ENCODE peak calls at places on chromosome 12, in four cellular contexts. D, L, T and H are unnamed samples.

GRCh38 chr12:49502590-49502989 is 36.2 kb upstream of the KCNH3 start:
- DNase-seq in D (no peak), L (no peak), T (no peak), H (no peak)

GRCh38 chr12:24172031-24172772 is 222.7 kb upstream of the SOX5 start:
- DNase-seq in D (no peak), L (no peak), T (no peak), H (no peak)

GRCh38 chr12:82746668-82747067 is 60.0 kb downstream of the TMTC2 start:
- DNase-seq in D (no peak), L (no peak), T (no peak), H (no peak)

GRCh38 chr12:56749853-56750252 is 2.3 kb downstream of the PRIM1 start:
- DNase-seq in D (no peak), L (no peak), T (no peak), H (no peak)

GRCh38 chr12:1398673-1399072 is 195.7 kb downstream of the FBXL14 start:
- DNase-seq in D (no peak), L (no peak), T (no peak), H (no peak)

GRCh38 chr12:2325501-2325900 is 272.7 kb downstream of the CACNA1C start:
- DNase-seq in D (no peak), L (no peak), T (no peak), H (no peak)

GRCh38 chr12:54378791-54379400 is 5.6 kb downstream of the ZNF385A start:
- DNase-seq in D (no peak), L (no peak), T (no peak), H (no peak)

GRCh38 chr12:71438670-71439361 is 782 bp upstream of the LGR5 start:
- DNase-seq in D (no peak), L (no peak), T (no peak), H (no peak)

GRCh38 chr12:56236091-56236490 is 6.2 kb downstream of the SLC39A5 start:
- DNase-seq in D (no peak), L (no peak), T (no peak), H (no peak)

GRCh38 chr12:125271850-125272249 is 206.6 kb downstream of the AACS start:
- DNase-seq in D (no peak), L (no peak), T (no peak), H (no peak)

GRCh38 chr12:124449623-124450375 is 117.6 kb downstream of the NCOR2 start:
- DNase-seq in D (no peak), L (no peak), T (no peak), H (no peak)

GRCh38 chr12:91952916-91953315 is 192.7 kb downstream of the BTG1 start:
- DNase-seq in D (no peak), L (no peak), T (no peak), H (no peak)

GRCh38 chr12:91973813-91974212 is 171.8 kb downstream of the BTG1 start:
- DNase-seq in D (no peak), L (no peak), T (no peak), H (no peak)

GRCh38 chr12:30753233-30753632 is 1.5 kb downstream of the CAPRIN2 start:
- DNase-seq in D (no peak), L (peak), T (no peak), H (peak)

GRCh38 chr12:10672231-10672868 is 1.5 kb downstream of the STYK1 start:
- DNase-seq in D (no peak), L (no peak), T (no peak), H (peak)

GRCh38 chr12:10214131-10214876 is 1.6 kb downstream of the GABARAPL1 start:
- DNase-seq in D (no peak), L (no peak), T (no peak), H (no peak)

GRCh38 chr12:1662761-1663439 is 28.0 kb upstream of the ADIPOR2 start:
- DNase-seq in D (peak), L (no peak), T (peak), H (no peak)

GRCh38 chr12:27780612-27781408 is 774 bp upstream of the MANSC4 start:
- DNase-seq in D (peak), L (peak), T (no peak), H (no peak)

GRCh38 chr12:40375076-40375475 is 150.3 kb downstream of the LRRK2 start:
- DNase-seq in D (no peak), L (no peak), T (no peak), H (no peak)

GRCh38 chr12:42663621-42664020 is 74.1 kb upstream of the PRICKLE1 start:
- DNase-seq in D (no peak), L (no peak), T (no peak), H (no peak)

GRCh38 chr12:84572186-84572585 is 340.4 kb downstream of the SLC6A15 start:
- DNase-seq in D (no peak), L (no peak), T (no peak), H (no peak)

GRCh38 chr12:46065412-46066166 is 75.2 kb upstream of the SCAF11 start:
- DNase-seq in D (no peak), L (no peak), T (no peak), H (no peak)

GRCh38 chr12:5154091-5154490 is 110.4 kb downstream of the KCNA5 start:
- DNase-seq in D (no peak), L (no peak), T (no peak), H (no peak)

GRCh38 chr12:96441811-96442210 is 41.6 kb upstream of the CDK17 start:
- DNase-seq in D (no peak), L (no peak), T (peak), H (peak)

GRCh38 chr12:78519422-78519821 is 345.2 kb upstream of the SYT1 start:
- DNase-seq in D (no peak), L (no peak), T (no peak), H (no peak)

GRCh38 chr12:71503579-71504470 is 64.2 kb downstream of the LGR5 start:
- DNase-seq in D (no peak), L (no peak), T (no peak), H (no peak)